ENCODE peak calls at places on chromosomes 7 and 10, in ten cellular contexts. J is sigmoid colon, E is transverse colon, O is HepG2, D is spleen, Z is suprapubic skin, P is stomach, U is K562, C is HCT116, T is H1. M is an unnamed sample.

GRCh38 chr10:93288679-93289634 is 193.2 kb downstream of the MYOF start:
- DNase-seq in D (no peak), E (peak; percentile 67), P (peak; percentile 77), U (peak; percentile 66), Z (no peak), J (peak; percentile 74), C (peak; percentile 78), O (peak; percentile 74), T (peak; percentile 85), M (peak; percentile 96)

GRCh38 chr10:69407621-69408301 is 9.0 kb downstream of the TACR2 start:
- DNase-seq in U (peak; percentile 57), D (peak; percentile 85), E (no peak), Z (no peak), T (peak; percentile 65), J (no peak), O (no peak), C (no peak), P (no peak), M (peak; percentile 58)

GRCh38 chr7:123709525-123709924 is 39.3 kb downstream of the WASL start:
- DNase-seq in P (no peak), E (no peak), T (no peak), D (no peak), O (no peak), U (no peak), Z (no peak), J (no peak), C (no peak), M (no peak)

GRCh38 chr7:30722671-30723070 is 29.3 kb upstream of the INMT start:
- DNase-seq in P (no peak), C (no peak), O (no peak), E (no peak), T (no peak), U (no peak), D (peak; percentile 29), Z (no peak), J (no peak), M (no peak)

GRCh38 chr7:48112431-48113165 is 23.5 kb downstream of the UPP1 start:
- DNase-seq in D (no peak), T (no peak), J (no peak), O (no peak), E (no peak), C (no peak), Z (no peak), P (no peak), U (no peak), M (no peak)

GRCh38 chr10:131259535-131259934 is 52.0 kb downstream of the TCERG1L start:
- DNase-seq in C (no peak), O (no peak), D (peak; percentile 65), Z (no peak), U (no peak), E (no peak), T (no peak), P (no peak), J (no peak), M (no peak)

GRCh38 chr10:83153714-83154113 is 985.6 kb upstream of the GHITM start:
- DNase-seq in P (no peak), C (no peak), E (no peak), D (no peak), J (no peak), O (no peak), T (no peak), U (no peak), Z (no peak), M (peak; percentile 9)

GRCh38 chr7:18798018-18798906 is 302.7 kb downstream of the HDAC9 start:
- DNase-seq in C (no peak), J (no peak), U (no peak), D (no peak), T (no peak), O (no peak), Z (no peak), P (no peak), E (no peak), M (peak; percentile 15)

GRCh38 chr7:111931016-111931517 is 275.1 kb downstream of the DOCK4 start:
- DNase-seq in E (no peak), O (peak; percentile 96), J (no peak), P (no peak), Z (no peak), U (no peak), T (no peak), D (no peak), C (peak; percentile 42), M (peak; percentile 42)

GRCh38 chr7:77415474-77415821 is 701 bp downstream of the GSAP start:
- DNase-seq in C (no peak), T (peak; percentile 60), E (peak; percentile 48), O (no peak), J (no peak), P (peak; percentile 33), D (peak; percentile 93), U (no peak), Z (no peak), M (peak; percentile 43)

GRCh38 chr10:97633921-97634320 is 621 bp upstream of the MORN4 start:
- DNase-seq in T (no peak), P (no peak), J (no peak), O (peak; percentile 7), D (no peak), U (peak; percentile 57), C (peak; percentile 19), E (peak; percentile 10), Z (no peak), M (peak; percentile 54)

GRCh38 chr10:133012573-133013359 is 70.4 kb upstream of the CFAP46 start:
- DNase-seq in Z (no peak), U (peak; percentile 11), O (no peak), P (no peak), E (peak; percentile 16), J (no peak), C (no peak), D (peak; percentile 89), T (no peak), M (no peak)

GRCh38 chr10:131452926-131453771 is 141.6 kb upstream of the TCERG1L start:
- DNase-seq in D (no peak), Z (peak; percentile 78), O (no peak), C (no peak), T (peak; percentile 80), U (no peak), P (no peak), J (no peak), E (no peak), M (peak; percentile 62)

GRCh38 chr10:89236221-89236620 is 15.4 kb downstream of the LIPA start:
- DNase-seq in P (no peak), C (no peak), Z (no peak), E (no peak), J (no peak), T (no peak), D (no peak), O (no peak), U (no peak), M (no peak)

GRCh38 chr7:97868788-97869187 is 3.4 kb downstream of the ASNS start:
- DNase-seq in C (no peak), D (no peak), P (no peak), U (no peak), E (no peak), T (no peak), J (no peak), O (no peak), Z (no peak), M (no peak)
- TF ChIP-seq POLR2AphosphoS5 in C (peak; percentile 6), D (no peak), P (no peak), U (no peak), E (no peak), T (no peak), J (no peak), O (no peak), Z (no peak), M (no peak)

GRCh38 chr7:101934618-101935017 is 117.2 kb downstream of the CUX1 start:
- DNase-seq in O (no peak), U (no peak), J (peak; percentile 63), Z (no peak), D (peak; percentile 16), P (no peak), E (peak; percentile 35), T (peak; percentile 54), C (no peak), M (no peak)

GRCh38 chr7:101933685-101934084 is 116.3 kb downstream of the CUX1 start:
- DNase-seq in C (no peak), T (no peak), J (peak; percentile 2), U (no peak), E (no peak), P (no peak), O (no peak), D (no peak), Z (no peak), M (no peak)

GRCh38 chr7:101936612-101937231 is 119.3 kb downstream of the CUX1 start:
- DNase-seq in C (no peak), T (peak; percentile 80), U (peak; percentile 30), J (peak; percentile 87), O (no peak), Z (no peak), E (peak; percentile 71), D (peak; percentile 64), P (peak; percentile 33), M (peak; percentile 87)

GRCh38 chr7:101936223-101936611 is 118.8 kb downstream of the CUX1 start:
- DNase-seq in U (no peak), D (no peak), O (no peak), T (peak; percentile 69), E (no peak), J (no peak), C (no peak), P (no peak), Z (no peak), M (peak; percentile 78)

GRCh38 chr7:101935521-101936141 is 118.2 kb downstream of the CUX1 start:
- DNase-seq in T (peak; percentile 54), E (peak; percentile 62), C (no peak), J (peak; percentile 66), U (no peak), O (no peak), Z (no peak), P (peak; percentile 72), D (peak; percentile 54), M (no peak)
- TF ChIP-seq POLR2AphosphoS5 in T (no peak), E (peak; percentile 43), C (no peak), J (peak; percentile 14), U (no peak), O (no peak), Z (no peak), P (no peak), D (no peak), M (no peak)

DNA sequence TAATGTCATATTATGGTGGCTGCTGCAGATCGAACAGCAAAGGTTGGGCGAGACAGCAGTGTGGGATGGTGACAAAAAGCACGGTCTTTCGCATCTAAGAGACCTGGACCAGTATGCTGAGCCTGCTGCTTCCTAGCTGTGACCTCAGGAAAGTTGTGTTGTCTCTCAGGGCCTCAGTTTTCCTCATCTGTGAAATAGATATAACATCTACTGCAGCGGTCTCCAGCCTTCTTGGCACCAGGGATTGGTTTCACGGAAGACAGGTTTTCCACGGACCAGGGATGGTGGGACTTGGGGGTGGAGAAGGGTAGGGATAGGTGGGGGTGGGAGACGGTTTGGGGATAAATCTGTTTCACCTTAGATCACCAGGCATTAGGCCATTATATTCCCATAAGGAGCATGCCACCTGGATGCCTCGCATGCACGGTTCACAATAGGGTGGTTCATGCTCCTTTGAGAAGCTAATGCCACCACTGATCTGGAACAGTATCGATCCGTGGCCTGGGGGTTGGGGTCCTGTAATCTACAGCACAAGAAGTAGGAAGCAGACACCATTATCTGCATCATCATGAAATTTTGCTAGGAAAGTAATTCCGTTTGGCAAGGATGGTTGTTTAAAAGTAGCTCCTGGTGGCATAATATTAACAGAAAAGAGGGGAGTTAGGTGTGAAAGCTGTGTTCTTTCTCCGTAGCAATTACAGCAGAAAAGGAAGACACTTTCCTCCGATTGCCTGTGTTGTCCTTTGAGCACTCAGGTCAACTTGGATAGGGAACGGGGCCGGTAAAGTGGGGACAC is 10.8 kb downstream of the KLF6 start:
- DNase-seq in T (no peak), O (no peak), J (no peak), D (no peak), P (no peak), E (no peak), U (no peak), C (no peak), Z (no peak), M (no peak)
- TF ChIP-seq POLR2AphosphoS5 in T (no peak), O (no peak), J (no peak), D (peak; percentile 63), P (no peak), E (no peak), U (no peak), C (no peak), Z (no peak), M (no peak)

GRCh38 chr10:46558141-46558410 is 1.6 kb upstream of the GPRIN2 start:
- DNase-seq in U (no peak), P (no peak), O (no peak), T (no peak), C (no peak), Z (no peak), J (no peak), D (no peak), E (no peak), M (no peak)
- TF ChIP-seq POLR2AphosphoS5 in U (no peak), P (no peak), O (no peak), T (no peak), C (no peak), Z (no peak), J (no peak), D (no peak), E (no peak), M (no peak)